ENCODE peak calls at places on chromosomes 2 and 18, in seven cellular contexts. E is NB4; M is CD8-positive, alpha-beta T cell; X is activated naive CD8-positive, alpha-beta T cell treated with anti-CD3 and anti-CD28 coated beads, Interleukin-2, amount 50 U/mL, for 24 hours; J is A172; I is SW 1271; Q is GM10248. H is an unnamed sample.

GRCh38 chr2:224395646-224396390 is 6.1 kb downstream of the FAM124B start:
- DNase-seq in E (no peak), M (no peak), X (no peak), J (peak; percentile 10), I (no peak), Q (no peak), H (peak; percentile 97)

GRCh38 chr2:85269959-85270358 is 57.8 kb downstream of the TGOLN2 start:
- DNase-seq in E (no peak), M (no peak), X (no peak), J (no peak), I (no peak), Q (no peak), H (no peak)

GRCh38 chr2:168119519-168120141 is 127.8 kb downstream of the STK39 start:
- DNase-seq in E (peak; percentile 73), M (no peak), X (peak; percentile 6), J (peak; percentile 57), I (peak; percentile 36), Q (peak; percentile 10), H (peak; percentile 74)

GRCh38 chr2:241573741-241574140 is 15.2 kb downstream of the BOK start:
- DNase-seq in E (no peak), M (no peak), X (no peak), J (no peak), I (no peak), Q (no peak), H (no peak)

GRCh38 chr2:72744049-72744448 is 81.8 kb downstream of the EXOC6B start:
- DNase-seq in E (no peak), M (no peak), X (no peak), J (peak; percentile 17), I (no peak), Q (no peak), H (peak; percentile 18)

GRCh38 chr2:118881490-118882129 is 34.2 kb upstream of the EN1 start:
- DNase-seq in E (peak; percentile 70), M (peak; percentile 52), X (peak; percentile 68), J (peak; percentile 72), I (peak; percentile 54), Q (peak; percentile 60), H (peak; percentile 46)

GRCh38 chr2:172082944-172083718 is 2.2 kb upstream of the DLX1 start:
- DNase-seq in E (peak; percentile 37), M (no peak), X (no peak), J (no peak), I (no peak), Q (peak; percentile 29), H (no peak)

GRCh38 chr2:70767699-70768584 is at the start of gene ADD2:
- DNase-seq in E (peak; percentile 81), M (peak; percentile 15), X (peak; percentile 56), J (peak; percentile 51), I (peak; percentile 48), Q (peak; percentile 48), H (no peak)

GRCh38 chr18:75896865-75897264 is 469.4 kb upstream of the SMIM21 start:
- DNase-seq in E (no peak), M (no peak), X (no peak), J (peak; percentile 49), I (peak; percentile 1), Q (no peak), H (no peak)

GRCh38 chr2:168574856-168575630 is 119.0 kb downstream of the CERS6 start:
- DNase-seq in E (no peak), M (no peak), X (no peak), J (no peak), I (no peak), Q (no peak), H (peak; percentile 47)

GRCh38 chr18:12031836-12032235 is 50.5 kb downstream of the IMPA2 start:
- DNase-seq in E (no peak), M (no peak), X (no peak), J (no peak), I (no peak), Q (no peak), H (peak; percentile 42)

GRCh38 chr2:231278868-231279267 is 80.4 kb downstream of the ARMC9 start:
- DNase-seq in E (no peak), M (no peak), X (no peak), J (no peak), I (no peak), Q (no peak), H (no peak)

GRCh38 chr2:219045937-219046550 is 4.7 kb upstream of the CFAP65 start:
- DNase-seq in E (peak; percentile 62), M (no peak), X (peak; percentile 33), J (peak; percentile 41), I (no peak), Q (no peak), H (peak; percentile 63)

GRCh38 chr2:202269585-202269984 is 4.0 kb downstream of the NOP58 start:
- DNase-seq in E (peak; percentile 64), M (no peak), X (no peak), J (no peak), I (no peak), Q (no peak), H (no peak)

GRCh38 chr18:48138660-48139426 is 208.4 kb upstream of the SMAD2 start:
- DNase-seq in E (no peak), M (no peak), X (no peak), J (peak; percentile 8), I (no peak), Q (no peak), H (no peak)

GRCh38 chr2:175432793-175433192 is 251.3 kb upstream of the ATP5MC3 start:
- DNase-seq in E (no peak), M (no peak), X (no peak), J (no peak), I (no peak), Q (no peak), H (no peak)

GRCh38 chr18:10454800-10455550 is 540 bp downstream of the APCDD1 start:
- DNase-seq in E (peak; percentile 17), M (no peak), X (no peak), J (no peak), I (no peak), Q (no peak), H (peak; percentile 25)

GRCh38 chr18:27005589-27005988 is 140.1 kb upstream of the AQP4 start:
- DNase-seq in E (peak; percentile 31), M (no peak), X (no peak), J (peak; percentile 13), I (peak; percentile 47), Q (peak; percentile 14), H (no peak)

GRCh38 chr2:109365131-109365530 is 236.1 kb downstream of the SH3RF3 start:
- DNase-seq in E (no peak), M (no peak), X (no peak), J (no peak), I (no peak), Q (no peak), H (no peak)

GRCh38 chr2:180890781-180891180 is 89.6 kb upstream of the UBE2E3 start:
- DNase-seq in E (no peak), M (no peak), X (no peak), J (peak; percentile 8), I (no peak), Q (no peak), H (no peak)

GRCh38 chr2:232680006-232680405 is 17.1 kb upstream of the GIGYF2 start:
- DNase-seq in E (no peak), M (no peak), X (no peak), J (no peak), I (no peak), Q (no peak), H (no peak)

GRCh38 chr18:76227759-76228158 is 267.3 kb downstream of the ZNF516 start:
- DNase-seq in E (no peak), M (no peak), X (no peak), J (no peak), I (no peak), Q (no peak), H (no peak)

GRCh38 chr2:145036421-145036901 is 516.5 kb upstream of the ZEB2 start:
- DNase-seq in E (no peak), M (no peak), X (no peak), J (no peak), I (no peak), Q (no peak), H (peak; percentile 93)

GRCh38 chr18:55500316-55501086 is 87.5 kb downstream of the TCF4 start:
- DNase-seq in E (no peak), M (no peak), X (no peak), J (peak; percentile 77), I (peak; percentile 14), Q (no peak), H (peak; percentile 41)

GRCh38 chr18:74895686-74896085 is 298.0 kb downstream of the ZNF407 start:
- DNase-seq in E (no peak), M (no peak), X (no peak), J (no peak), I (no peak), Q (no peak), H (peak; percentile 42)

GRCh38 chr2:241724259-241724974 is 10.0 kb upstream of the D2HGDH start:
- DNase-seq in E (peak; percentile 35), M (no peak), X (peak; percentile 34), J (no peak), I (no peak), Q (no peak), H (no peak)

GRCh38 chr2:240139011-240139441 is 1.4 kb downstream of the OTOS start:
- DNase-seq in E (no peak), M (no peak), X (no peak), J (no peak), I (no peak), Q (no peak), H (no peak)

GRCh38 chr2:108133457-108133856 is 106.3 kb upstream of the SULT1C3 start:
- DNase-seq in E (no peak), M (no peak), X (no peak), J (no peak), I (no peak), Q (no peak), H (no peak)

GRCh38 chr2:192194065-192194865 is 468 bp downstream of the TMEFF2 start:
- DNase-seq in E (no peak), M (no peak), X (peak; percentile 24), J (no peak), I (no peak), Q (no peak), H (peak; percentile 69)

GRCh38 chr2:186274936-186275575 is 211.0 kb upstream of the ZC3H15 start:
- DNase-seq in E (no peak), M (no peak), X (no peak), J (peak; percentile 50), I (no peak), Q (no peak), H (peak; percentile 7)

GRCh38 chr2:127991742-127992141 is 36.1 kb downstream of the SAP130 start:
- DNase-seq in E (no peak), M (no peak), X (no peak), J (no peak), I (no peak), Q (no peak), H (no peak)

GRCh38 chr2:165455940-165456479 is 13.5 kb upstream of the CSRNP3 start:
- DNase-seq in E (no peak), M (no peak), X (no peak), J (no peak), I (no peak), Q (no peak), H (peak; percentile 40)

GRCh38 chr2:224442092-224442999 is 40.4 kb upstream of the FAM124B start:
- DNase-seq in E (no peak), M (no peak), X (peak; percentile 4), J (no peak), I (no peak), Q (peak; percentile 46), H (peak; percentile 28)

GRCh38 chr2:210007895-210008294 is 5.5 kb downstream of the RPE start:
- DNase-seq in E (no peak), M (no peak), X (no peak), J (no peak), I (no peak), Q (no peak), H (no peak)

H was measured in myocyte.